ENCODE peak calls at places on chromosome 5, in five cellular contexts. F is CD8-positive, alpha-beta memory T cell; T is left ventricle myocardium inferior; W is cardiac muscle cell; U is SK-N-SH. Q is an unnamed sample.

GRCh38 chr5:180026320-180026719 is 45.2 kb downstream of the RNF130 start:
- DNase-seq in F (no peak), T (no peak), W (peak; percentile 45), U (peak; percentile 57), Q (no peak)

GRCh38 chr5:10676946-10677345 is 84.1 kb downstream of the DAP start:
- DNase-seq in F (no peak), T (no peak), W (no peak), U (no peak), Q (no peak)

GRCh38 chr5:96528262-96528661 is 95.2 kb upstream of the PCSK1 start:
- DNase-seq in F (no peak), T (no peak), W (no peak), U (no peak), Q (no peak)

GRCh38 chr5:92946546-92946945 is 634.5 kb downstream of the NR2F1-AS1 start:
- DNase-seq in F (no peak), T (no peak), W (no peak), U (no peak), Q (no peak)

GRCh38 chr5:168707646-168708300 is 128.6 kb upstream of the PANK3 start:
- DNase-seq in F (no peak), T (no peak), W (no peak), U (no peak), Q (no peak)

GRCh38 chr5:33457124-33457523 is 16.4 kb downstream of the TARS1 start:
- DNase-seq in F (no peak), T (no peak), W (peak; percentile 81), U (no peak), Q (no peak)

GRCh38 chr5:168592014-168592368 is 12.8 kb upstream of the PANK3 start:
- DNase-seq in F (no peak), T (no peak), W (peak; percentile 83), U (no peak), Q (no peak)

GRCh38 chr5:14935341-14935740 is 63.8 kb upstream of the ANKH start:
- DNase-seq in F (no peak), T (no peak), W (no peak), U (no peak), Q (no peak)

GRCh38 chr5:52342361-52342760 is 445.4 kb upstream of the ITGA1 start:
- DNase-seq in F (no peak), T (no peak), W (no peak), U (no peak), Q (no peak)

GRCh38 chr5:101728933-101729332 is 567.2 kb downstream of the SLCO4C1 start:
- DNase-seq in F (no peak), T (no peak), W (no peak), U (peak; percentile 9), Q (peak; percentile 34)

GRCh38 chr5:66170196-66170919 is 26.3 kb downstream of the SREK1 start:
- DNase-seq in F (no peak), T (no peak), W (no peak), U (no peak), Q (no peak)

GRCh38 chr5:88653471-88653870 is 229.5 kb downstream of the MEF2C start:
- DNase-seq in F (no peak), T (no peak), W (no peak), U (no peak), Q (no peak)

GRCh38 chr5:77430726-77431125 is 61.4 kb downstream of the WDR41 start:
- DNase-seq in F (no peak), T (no peak), W (no peak), U (no peak), Q (no peak)

GRCh38 chr5:50853151-50853550 is 186.7 kb downstream of the PARP8 start:
- DNase-seq in F (no peak), T (peak; percentile 14), W (no peak), U (no peak), Q (no peak)

GRCh38 chr5:9467199-9468069 is 78.4 kb downstream of the SEMA5A start:
- DNase-seq in F (no peak), T (no peak), W (no peak), U (no peak), Q (no peak)

GRCh38 chr5:65721050-65721774 is 697 bp downstream of the SGTB start:
- DNase-seq in F (no peak), T (peak; percentile 69), W (peak; percentile 77), U (peak; percentile 72), Q (peak; percentile 50)

GRCh38 chr5:35758151-35758724 is 98.5 kb upstream of the IL7R start:
- DNase-seq in F (no peak), T (no peak), W (no peak), U (no peak), Q (no peak)

GRCh38 chr5:150623152-150623877 is 17.1 kb upstream of the SYNPO start:
- DNase-seq in F (no peak), T (no peak), W (no peak), U (no peak), Q (no peak)

GRCh38 chr5:178416919-178417318 is 173.3 kb downstream of the COL23A1 start:
- DNase-seq in F (no peak), T (no peak), W (peak; percentile 53), U (peak; percentile 31), Q (no peak)

GRCh38 chr5:167710444-167711025 is 580.9 kb upstream of the WWC1 start:
- DNase-seq in F (no peak), T (no peak), W (no peak), U (no peak), Q (no peak)

GRCh38 chr5:97406950-97407676 is 224.1 kb upstream of the RIOK2 start:
- DNase-seq in F (no peak), T (no peak), W (no peak), U (no peak), Q (no peak)

GRCh38 chr5:126481243-126481642 is 58.0 kb downstream of the GRAMD2B start:
- DNase-seq in F (no peak), T (no peak), W (no peak), U (no peak), Q (no peak)

GRCh38 chr5:171308453-171309275 is at the start of gene TLX3:
- DNase-seq in F (no peak), T (no peak), W (peak; percentile 22), U (peak; percentile 94), Q (peak; percentile 88)

GRCh38 chr5:121805931-121806330 is 45.8 kb upstream of the FTMT start:
- DNase-seq in F (no peak), T (no peak), W (no peak), U (peak; percentile 6), Q (no peak)

GRCh38 chr5:40383719-40384651 is 295.7 kb upstream of the PTGER4 start:
- DNase-seq in F (no peak), T (no peak), W (peak; percentile 64), U (no peak), Q (no peak)
- H3K4me1 ChIP-seq in F (peaks cover 44% of the 10 kb centered on the region), T (peaks cover 11% of the 10 kb centered on the region), W (no peaks in the 10 kb centered on the region), U (no peaks in the 10 kb centered on the region), Q (no peaks in the 10 kb centered on the region)

DNA sequence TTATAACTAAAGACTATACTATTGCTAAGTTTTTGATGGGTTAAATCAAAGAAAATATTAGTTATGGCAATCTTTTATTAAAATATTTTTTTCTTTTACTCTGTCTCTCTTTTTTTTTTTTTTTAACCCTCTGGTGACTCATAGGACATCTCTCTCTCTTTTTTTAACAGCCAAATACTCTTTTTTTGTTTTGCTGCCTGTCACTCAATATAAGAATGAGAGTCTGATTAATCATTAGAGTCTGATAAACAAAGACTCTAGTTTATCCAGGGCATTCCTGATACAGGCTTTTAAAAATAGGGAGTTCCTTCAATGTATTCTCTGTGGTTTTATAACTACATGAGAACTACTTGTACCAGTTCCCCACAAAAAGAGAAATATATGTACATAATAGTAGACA is 77.3 kb downstream of the SLC38A9 start:
- DNase-seq in F (no peak), T (no peak), W (no peak), U (no peak), Q (no peak)
- H3K4me1 ChIP-seq in F (peaks cover 7% of the 10 kb centered on the region), T (peaks cover 53% of the 10 kb centered on the region), W (peaks cover 24% of the 10 kb centered on the region), U (peaks cover 8% of the 10 kb centered on the region), Q (peaks cover 12% of the 10 kb centered on the region)

GRCh38 chr5:107913511-107913910 is 242.8 kb upstream of the EFNA5 start:
- DNase-seq in F (no peak), T (no peak), W (no peak), U (no peak), Q (no peak)
- H3K4me1 ChIP-seq in F (no peaks in the 10 kb centered on the region), T (no peaks in the 10 kb centered on the region), W (no peaks in the 10 kb centered on the region), U (no peaks in the 10 kb centered on the region), Q (peaks cover 43% of the 10 kb centered on the region)

GRCh38 chr5:143575264-143575663 is 171.8 kb upstream of the NR3C1 start:
- DNase-seq in F (no peak), T (no peak), W (no peak), U (no peak), Q (no peak)
- H3K4me1 ChIP-seq in F (no peaks in the 10 kb centered on the region), T (peaks cover 29% of the 10 kb centered on the region), W (no peaks in the 10 kb centered on the region), U (peaks cover 13% of the 10 kb centered on the region), Q (no peaks in the 10 kb centered on the region)

DNA sequence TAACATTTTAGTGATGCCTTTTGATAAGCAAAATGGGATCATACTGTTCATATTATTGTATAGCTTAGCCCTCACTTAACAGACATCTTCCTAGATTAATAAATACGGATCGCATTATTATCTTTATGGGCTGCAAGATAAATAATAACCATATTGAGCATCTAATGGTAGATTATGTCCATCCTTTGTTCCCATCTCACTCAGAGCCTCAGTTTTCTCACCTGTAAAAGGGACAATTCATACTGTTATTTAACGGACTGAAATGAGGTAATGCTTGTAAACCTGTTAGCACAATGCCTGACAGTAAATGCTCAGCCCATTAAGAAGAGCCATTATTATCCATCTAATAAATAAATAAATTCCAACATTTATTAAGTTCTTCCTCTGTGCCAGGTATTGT is 3.0 kb upstream of the RPL26L1 start:
- DNase-seq in F (no peak), T (no peak), W (no peak), U (no peak), Q (no peak)
- H3K4me1 ChIP-seq in F (peaks cover 18% of the 10 kb centered on the region), T (peaks cover 40% of the 10 kb centered on the region), W (peaks cover 3% of the 10 kb centered on the region), U (peaks cover 34% of the 10 kb centered on the region), Q (peaks cover 3% of the 10 kb centered on the region)

Q was measured in neural progenitor cell.